ENCODE peak calls at places on chromosome 15, in ten cellular contexts. L, G, S, V, A, P, Y, Z, F and N are unnamed samples.

GRCh38 chr15:42059661-42060476 is 34.5 kb downstream of the PLA2G4D start:
- DNase-seq in L (peak), G (peak), S (peak), V (peak), A (peak), P (peak), Y (peak), Z (peak), F (peak), N (peak)

GRCh38 chr15:95793226-95793625 is 537.3 kb upstream of the NR2F2 start:
- DNase-seq in L (no peak), G (no peak), S (no peak), V (no peak), A (no peak), P (peak), Y (no peak), Z (no peak), F (no peak), N (no peak)

GRCh38 chr15:20358066-20358780 is 183.4 kb downstream of the GOLGA6L6 start:
- DNase-seq in L (peak), G (peak), S (no peak), V (no peak), A (peak), P (no peak), Y (no peak), Z (no peak), F (peak), N (no peak)

GRCh38 chr15:40357723-40358491 is at the start of gene DISP2:
- DNase-seq in L (peak), G (peak), S (peak), V (peak), A (peak), P (peak), Y (peak), Z (peak), F (peak), N (peak)

GRCh38 chr15:39300451-39301153 is 280.3 kb upstream of the THBS1 start:
- DNase-seq in L (no peak), G (no peak), S (peak), V (peak), A (no peak), P (peak), Y (no peak), Z (no peak), F (no peak), N (no peak)

GRCh38 chr15:41678742-41679141 is 18.5 kb downstream of the MGA start:
- DNase-seq in L (no peak), G (no peak), S (no peak), V (no peak), A (no peak), P (no peak), Y (no peak), Z (no peak), F (no peak), N (no peak)

GRCh38 chr15:60751985-60752952 is 273.3 kb upstream of the ICE2 start:
- DNase-seq in L (no peak), G (no peak), S (peak), V (peak), A (peak), P (no peak), Y (no peak), Z (no peak), F (peak), N (no peak)

GRCh38 chr15:35256555-35256954 is 171.5 kb upstream of the NANOGP8 start:
- DNase-seq in L (no peak), G (no peak), S (no peak), V (no peak), A (no peak), P (no peak), Y (no peak), Z (no peak), F (no peak), N (no peak)

GRCh38 chr15:68691667-68692066 is 112.9 kb downstream of the CORO2B start:
- DNase-seq in L (no peak), G (no peak), S (no peak), V (peak), A (no peak), P (no peak), Y (no peak), Z (no peak), F (no peak), N (no peak)

GRCh38 chr15:38758001-38758400 is 193.4 kb upstream of the RASGRP1 start:
- DNase-seq in L (no peak), G (no peak), S (peak), V (peak), A (peak), P (peak), Y (no peak), Z (no peak), F (no peak), N (no peak)

GRCh38 chr15:31419820-31420219 is 93.2 kb downstream of the KLF13 start:
- DNase-seq in L (no peak), G (no peak), S (no peak), V (no peak), A (no peak), P (no peak), Y (no peak), Z (no peak), F (no peak), N (no peak)

GRCh38 chr15:37102315-37103021 is 2.1 kb upstream of the MEIS2 start:
- DNase-seq in L (no peak), G (peak), S (peak), V (peak), A (peak), P (no peak), Y (no peak), Z (no peak), F (no peak), N (no peak)

GRCh38 chr15:74174216-74174965 is 881 bp downstream of the ISLR start:
- DNase-seq in L (no peak), G (peak), S (no peak), V (no peak), A (no peak), P (peak), Y (no peak), Z (no peak), F (no peak), N (no peak)

GRCh38 chr15:60390931-60391501 is 6.8 kb downstream of the ANXA2 start:
- DNase-seq in L (no peak), G (no peak), S (peak), V (peak), A (no peak), P (peak), Y (peak), Z (no peak), F (no peak), N (no peak)

GRCh38 chr15:82081904-82082810 is 36.3 kb upstream of the MEX3B start:
- DNase-seq in L (no peak), G (no peak), S (peak), V (peak), A (peak), P (peak), Y (peak), Z (no peak), F (no peak), N (no peak)

GRCh38 chr15:96629501-96629900 is 299.0 kb downstream of the NR2F2 start:
- DNase-seq in L (no peak), G (peak), S (no peak), V (no peak), A (no peak), P (no peak), Y (no peak), Z (no peak), F (peak), N (no peak)

GRCh38 chr15:74906193-74906449 is 530 bp downstream of the FAM219B start:
- DNase-seq in L (no peak), G (no peak), S (peak), V (peak), A (no peak), P (no peak), Y (peak), Z (peak), F (no peak), N (no peak)

GRCh38 chr15:31151301-31152233 is 50.0 kb upstream of the TRPM1 start:
- DNase-seq in L (no peak), G (no peak), S (no peak), V (no peak), A (no peak), P (no peak), Y (no peak), Z (no peak), F (no peak), N (no peak)

GRCh38 chr15:67578020-67578600 is 35.6 kb downstream of the MAP2K5 start:
- DNase-seq in L (no peak), G (no peak), S (no peak), V (no peak), A (no peak), P (no peak), Y (no peak), Z (no peak), F (no peak), N (no peak)

GRCh38 chr15:80698636-80699035 is 3.5 kb downstream of the ABHD17C start:
- DNase-seq in L (no peak), G (no peak), S (no peak), V (peak), A (peak), P (no peak), Y (no peak), Z (no peak), F (no peak), N (no peak)

GRCh38 chr15:26070095-26070532 is 207.0 kb upstream of the ATP10A start:
- DNase-seq in L (no peak), G (no peak), S (no peak), V (peak), A (no peak), P (no peak), Y (no peak), Z (no peak), F (no peak), N (no peak)

GRCh38 chr15:32721594-32721993 is 3.8 kb downstream of the GREM1 start:
- DNase-seq in L (no peak), G (no peak), S (no peak), V (no peak), A (no peak), P (peak), Y (no peak), Z (no peak), F (no peak), N (no peak)

GRCh38 chr15:55703873-55704285 is 39.1 kb downstream of the PRTG start:
- DNase-seq in L (no peak), G (no peak), S (peak), V (peak), A (no peak), P (peak), Y (no peak), Z (no peak), F (no peak), N (no peak)

GRCh38 chr15:73924258-73924921 is 1.9 kb upstream of the LOXL1 start:
- DNase-seq in L (no peak), G (peak), S (peak), V (peak), A (peak), P (peak), Y (no peak), Z (no peak), F (peak), N (no peak)

GRCh38 chr15:61835476-61836106 is 224.7 kb downstream of the VPS13C start:
- DNase-seq in L (peak), G (no peak), S (peak), V (peak), A (peak), P (peak), Y (peak), Z (no peak), F (peak), N (peak)

GRCh38 chr15:27495963-27496459 is 525.0 kb downstream of the GABRG3 start:
- DNase-seq in L (no peak), G (no peak), S (no peak), V (no peak), A (no peak), P (no peak), Y (no peak), Z (no peak), F (no peak), N (no peak)

GRCh38 chr15:71137138-71137518 is 21.9 kb downstream of the THSD4 start:
- DNase-seq in L (no peak), G (no peak), S (no peak), V (no peak), A (no peak), P (no peak), Y (no peak), Z (no peak), F (no peak), N (no peak)

GRCh38 chr15:60370804-60371700 is 26.7 kb downstream of the ANXA2 start:
- DNase-seq in L (peak), G (peak), S (peak), V (peak), A (peak), P (peak), Y (no peak), Z (no peak), F (peak), N (no peak)

GRCh38 chr15:29364429-29365078 is 94.9 kb upstream of the NSMCE3 start:
- DNase-seq in L (no peak), G (no peak), S (no peak), V (peak), A (no peak), P (peak), Y (no peak), Z (no peak), F (no peak), N (no peak)

GRCh38 chr15:90638241-90638691 is 78.9 kb upstream of the BLM start:
- DNase-seq in L (peak), G (no peak), S (no peak), V (no peak), A (no peak), P (peak), Y (no peak), Z (no peak), F (no peak), N (no peak)

GRCh38 chr15:88747626-88748025 is 55.6 kb upstream of the ACAN start:
- DNase-seq in L (no peak), G (no peak), S (no peak), V (no peak), A (no peak), P (no peak), Y (no peak), Z (no peak), F (no peak), N (no peak)

GRCh38 chr15:90205886-90206285 is 4.8 kb downstream of the SEMA4B start:
- DNase-seq in L (no peak), G (no peak), S (no peak), V (no peak), A (no peak), P (no peak), Y (no peak), Z (no peak), F (no peak), N (no peak)

GRCh38 chr15:70505411-70505919 is 257.9 kb downstream of the UACA start:
- DNase-seq in L (no peak), G (no peak), S (peak), V (peak), A (peak), P (peak), Y (no peak), Z (no peak), F (no peak), N (no peak)

GRCh38 chr15:65851981-65852380 is 17.3 kb upstream of the RAB11A start:
- DNase-seq in L (no peak), G (no peak), S (no peak), V (no peak), A (no peak), P (no peak), Y (no peak), Z (no peak), F (no peak), N (no peak)

GRCh38 chr15:97904196-97904572 is 56.3 kb upstream of the ARRDC4 start:
- DNase-seq in L (peak), G (peak), S (peak), V (peak), A (peak), P (peak), Y (peak), Z (no peak), F (peak), N (no peak)

GRCh38 chr15:89874926-89875564 is 18.7 kb downstream of the AP3S2 start:
- DNase-seq in L (peak), G (peak), S (peak), V (peak), A (peak), P (peak), Y (peak), Z (peak), F (peak), N (peak)

GRCh38 chr15:26970712-26971210 is at the start of gene GABRG3:
- DNase-seq in L (no peak), G (no peak), S (no peak), V (peak), A (no peak), P (no peak), Y (no peak), Z (no peak), F (no peak), N (no peak)

GRCh38 chr15:64144565-64145281 is 6.8 kb upstream of the SNX22 start:
- DNase-seq in L (no peak), G (no peak), S (no peak), V (peak), A (no peak), P (no peak), Y (peak), Z (no peak), F (peak), N (no peak)

GRCh38 chr15:101258238-101259144 is 6.6 kb upstream of the CHSY1 start:
- DNase-seq in L (no peak), G (peak), S (peak), V (peak), A (peak), P (peak), Y (peak), Z (no peak), F (peak), N (peak)

GRCh38 chr15:85543741-85544155 is 163.3 kb downstream of the AKAP13 start:
- DNase-seq in L (no peak), G (peak), S (peak), V (peak), A (no peak), P (no peak), Y (no peak), Z (no peak), F (peak), N (peak)